ENCODE peak calls at places on chromosomes 12 and 14, in eight cellular contexts. One of them, this sample, is unnamed.

GRCh38 chr14:98120831-98121464 is 1151.0 kb downstream of the BCL11B start:
- DNase-seq in astrocyte of the cerebellum: no peak
- DNase-seq in tibial artery: no peak
- DNase-seq in kidney epithelial cell: no peak
- DNase-seq in lower lobe of right lung: no peak
- DNase-seq in GM23338: no peak
- DNase-seq in retinal pigment epithelial cell: no peak
- DNase-seq in HFF-Myc: no peak
- DNase-seq in this sample: no peak

GRCh38 chr12:85237320-85237719 is 42.7 kb upstream of the ALX1 start:
- DNase-seq in astrocyte of the cerebellum: no peak
- DNase-seq in tibial artery: no peak
- DNase-seq in kidney epithelial cell: no peak
- DNase-seq in lower lobe of right lung: no peak
- DNase-seq in GM23338: no peak
- DNase-seq in retinal pigment epithelial cell: no peak
- DNase-seq in HFF-Myc: no peak
- DNase-seq in this sample: no peak

GRCh38 chr14:61764342-61765122 is 2.3 kb downstream of the SNAPC1 start:
- DNase-seq in astrocyte of the cerebellum: no peak
- DNase-seq in tibial artery: no peak
- DNase-seq in kidney epithelial cell: no peak
- DNase-seq in lower lobe of right lung: no peak
- DNase-seq in GM23338: no peak
- DNase-seq in retinal pigment epithelial cell: no peak
- DNase-seq in HFF-Myc: no peak
- DNase-seq in this sample: no peak

GRCh38 chr14:100375273-100375962 is 52.3 kb downstream of the SLC25A47 start:
- DNase-seq in astrocyte of the cerebellum: peak; percentile 62
- DNase-seq in tibial artery: peak; percentile 78
- DNase-seq in kidney epithelial cell: peak; percentile 84
- DNase-seq in lower lobe of right lung: peak; percentile 89
- DNase-seq in GM23338: peak; percentile 66
- DNase-seq in retinal pigment epithelial cell: peak; percentile 62
- DNase-seq in HFF-Myc: no peak
- DNase-seq in this sample: peak; percentile 94

GRCh38 chr12:104478396-104479140 is 21.8 kb downstream of the CHST11 start:
- DNase-seq in astrocyte of the cerebellum: no peak
- DNase-seq in tibial artery: no peak
- DNase-seq in kidney epithelial cell: no peak
- DNase-seq in lower lobe of right lung: peak; percentile 52
- DNase-seq in GM23338: no peak
- DNase-seq in retinal pigment epithelial cell: no peak
- DNase-seq in HFF-Myc: no peak
- DNase-seq in this sample: no peak

GRCh38 chr12:52023182-52023975 is 16.6 kb downstream of the TAMALIN start:
- DNase-seq in astrocyte of the cerebellum: no peak
- DNase-seq in tibial artery: peak; percentile 84
- DNase-seq in kidney epithelial cell: no peak
- DNase-seq in lower lobe of right lung: peak; percentile 93
- DNase-seq in GM23338: peak; percentile 86
- DNase-seq in retinal pigment epithelial cell: no peak
- DNase-seq in HFF-Myc: no peak
- DNase-seq in this sample: peak; percentile 48

GRCh38 chr12:15829949-15830348 is 40.8 kb upstream of the EPS8 start:
- DNase-seq in astrocyte of the cerebellum: no peak
- DNase-seq in tibial artery: no peak
- DNase-seq in kidney epithelial cell: no peak
- DNase-seq in lower lobe of right lung: no peak
- DNase-seq in GM23338: no peak
- DNase-seq in retinal pigment epithelial cell: no peak
- DNase-seq in HFF-Myc: no peak
- DNase-seq in this sample: peak; percentile 82

GRCh38 chr12:47075192-47076084 is 4.0 kb upstream of the PCED1B start:
- DNase-seq in astrocyte of the cerebellum: no peak
- DNase-seq in tibial artery: no peak
- DNase-seq in kidney epithelial cell: no peak
- DNase-seq in lower lobe of right lung: no peak
- DNase-seq in GM23338: no peak
- DNase-seq in retinal pigment epithelial cell: no peak
- DNase-seq in HFF-Myc: no peak
- DNase-seq in this sample: no peak

GRCh38 chr14:24255931-24256696 is 6.9 kb downstream of the TGM1 start:
- DNase-seq in astrocyte of the cerebellum: no peak
- DNase-seq in tibial artery: no peak
- DNase-seq in kidney epithelial cell: no peak
- DNase-seq in lower lobe of right lung: no peak
- DNase-seq in GM23338: no peak
- DNase-seq in retinal pigment epithelial cell: no peak
- DNase-seq in HFF-Myc: no peak
- DNase-seq in this sample: no peak

GRCh38 chr12:107511292-107511691 is 174.3 kb upstream of the PWP1 start:
- DNase-seq in astrocyte of the cerebellum: peak; percentile 72
- DNase-seq in tibial artery: no peak
- DNase-seq in kidney epithelial cell: no peak
- DNase-seq in lower lobe of right lung: no peak
- DNase-seq in GM23338: no peak
- DNase-seq in retinal pigment epithelial cell: no peak
- DNase-seq in HFF-Myc: no peak
- DNase-seq in this sample: peak; percentile 90

GRCh38 chr14:95322646-95323045 is 2.9 kb upstream of the CLMN start:
- DNase-seq in astrocyte of the cerebellum: no peak
- DNase-seq in tibial artery: no peak
- DNase-seq in kidney epithelial cell: no peak
- DNase-seq in lower lobe of right lung: no peak
- DNase-seq in GM23338: no peak
- DNase-seq in retinal pigment epithelial cell: no peak
- DNase-seq in HFF-Myc: no peak
- DNase-seq in this sample: no peak

GRCh38 chr12:68236421-68237059 is 10.9 kb upstream of the IL26 start:
- DNase-seq in astrocyte of the cerebellum: no peak
- DNase-seq in tibial artery: no peak
- DNase-seq in kidney epithelial cell: no peak
- DNase-seq in lower lobe of right lung: no peak
- DNase-seq in GM23338: no peak
- DNase-seq in retinal pigment epithelial cell: no peak
- DNase-seq in HFF-Myc: no peak
- DNase-seq in this sample: peak; percentile 45

GRCh38 chr12:96500686-96501085 is 11.3 kb downstream of the CFAP54 start:
- DNase-seq in astrocyte of the cerebellum: no peak
- DNase-seq in tibial artery: no peak
- DNase-seq in kidney epithelial cell: no peak
- DNase-seq in lower lobe of right lung: no peak
- DNase-seq in GM23338: no peak
- DNase-seq in retinal pigment epithelial cell: no peak
- DNase-seq in HFF-Myc: no peak
- DNase-seq in this sample: peak; percentile 53

GRCh38 chr14:68961781-68962584 is 17.1 kb downstream of the ACTN1 start:
- DNase-seq in astrocyte of the cerebellum: no peak
- DNase-seq in tibial artery: no peak
- DNase-seq in kidney epithelial cell: peak; percentile 87
- DNase-seq in lower lobe of right lung: no peak
- DNase-seq in GM23338: peak; percentile 84
- DNase-seq in retinal pigment epithelial cell: no peak
- DNase-seq in HFF-Myc: no peak
- DNase-seq in this sample: peak; percentile 70

GRCh38 chr12:107411792-107412535 is 273.6 kb upstream of the PWP1 start:
- DNase-seq in astrocyte of the cerebellum: no peak
- DNase-seq in tibial artery: no peak
- DNase-seq in kidney epithelial cell: peak; percentile 93
- DNase-seq in lower lobe of right lung: no peak
- DNase-seq in GM23338: no peak
- DNase-seq in retinal pigment epithelial cell: no peak
- DNase-seq in HFF-Myc: peak; percentile 40
- DNase-seq in this sample: peak; percentile 78

GRCh38 chr12:52557481-52557880 is 4.5 kb upstream of the KRT71 start:
- DNase-seq in astrocyte of the cerebellum: no peak
- DNase-seq in tibial artery: no peak
- DNase-seq in kidney epithelial cell: no peak
- DNase-seq in lower lobe of right lung: no peak
- DNase-seq in GM23338: no peak
- DNase-seq in retinal pigment epithelial cell: no peak
- DNase-seq in HFF-Myc: no peak
- DNase-seq in this sample: no peak

GRCh38 chr14:64234877-64235651 is 59.1 kb downstream of the ESR2 start:
- DNase-seq in astrocyte of the cerebellum: peak; percentile 67
- DNase-seq in tibial artery: no peak
- DNase-seq in kidney epithelial cell: peak; percentile 23
- DNase-seq in lower lobe of right lung: no peak
- DNase-seq in GM23338: no peak
- DNase-seq in retinal pigment epithelial cell: no peak
- DNase-seq in HFF-Myc: no peak
- DNase-seq in this sample: peak; percentile 57

DNA sequence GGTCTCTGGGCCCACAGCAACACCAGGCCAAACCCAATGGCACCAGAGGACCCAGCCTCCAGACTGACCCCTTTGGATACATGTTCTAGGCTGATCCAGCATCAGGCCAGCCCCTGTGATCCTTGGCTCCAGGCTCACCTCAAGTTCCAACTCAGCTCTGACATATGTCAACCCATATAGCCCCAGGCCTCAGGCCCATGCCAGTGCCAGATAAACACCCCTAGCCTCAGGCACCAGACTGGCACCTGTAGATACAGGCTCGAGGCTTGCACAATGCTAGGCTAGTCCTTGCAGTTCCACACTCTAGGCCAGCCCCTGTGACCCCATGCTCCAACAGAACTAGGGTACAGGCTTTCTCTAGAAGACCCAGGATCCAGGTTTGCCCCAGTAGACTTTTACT is 287.5 kb downstream of the KCNC2 start:
- DNase-seq in astrocyte of the cerebellum: no peak
- DNase-seq in tibial artery: no peak
- DNase-seq in kidney epithelial cell: no peak
- DNase-seq in lower lobe of right lung: no peak
- DNase-seq in GM23338: no peak
- DNase-seq in retinal pigment epithelial cell: no peak
- DNase-seq in HFF-Myc: no peak
- DNase-seq in this sample: no peak
- H3K4me3 ChIP-seq in astrocyte of the cerebellum: no peak overlapping the region
- H3K4me3 ChIP-seq in tibial artery: no peak overlapping the region
- H3K4me3 ChIP-seq in kidney epithelial cell: no peak overlapping the region
- H3K4me3 ChIP-seq in lower lobe of right lung: no peak overlapping the region
- H3K4me3 ChIP-seq in GM23338: no peak overlapping the region
- H3K4me3 ChIP-seq in retinal pigment epithelial cell: no peak overlapping the region
- H3K4me3 ChIP-seq in HFF-Myc: no peak overlapping the region
- H3K4me3 ChIP-seq in this sample: no peak overlapping the region

GRCh38 chr14:80954771-80955299 is 586 bp upstream of the TSHR start:
- DNase-seq in astrocyte of the cerebellum: peak; percentile 67
- DNase-seq in tibial artery: peak; percentile 78
- DNase-seq in kidney epithelial cell: no peak
- DNase-seq in lower lobe of right lung: peak; percentile 85
- DNase-seq in GM23338: peak; percentile 93
- DNase-seq in retinal pigment epithelial cell: no peak
- DNase-seq in HFF-Myc: peak; percentile 31
- DNase-seq in this sample: peak; percentile 89
- TF ChIP-seq CTCF in astrocyte of the cerebellum: peak; percentile 78
- TF ChIP-seq CTCF in tibial artery: peak; percentile 83
- TF ChIP-seq CTCF in kidney epithelial cell: peak; percentile 74
- TF ChIP-seq CTCF in lower lobe of right lung: peak; percentile 85
- TF ChIP-seq CTCF in GM23338: peak; percentile 81
- TF ChIP-seq CTCF in retinal pigment epithelial cell: peak; percentile 80
- TF ChIP-seq CTCF in HFF-Myc: peak; percentile 76
- TF ChIP-seq CTCF in this sample: peak; percentile 74

DNA sequence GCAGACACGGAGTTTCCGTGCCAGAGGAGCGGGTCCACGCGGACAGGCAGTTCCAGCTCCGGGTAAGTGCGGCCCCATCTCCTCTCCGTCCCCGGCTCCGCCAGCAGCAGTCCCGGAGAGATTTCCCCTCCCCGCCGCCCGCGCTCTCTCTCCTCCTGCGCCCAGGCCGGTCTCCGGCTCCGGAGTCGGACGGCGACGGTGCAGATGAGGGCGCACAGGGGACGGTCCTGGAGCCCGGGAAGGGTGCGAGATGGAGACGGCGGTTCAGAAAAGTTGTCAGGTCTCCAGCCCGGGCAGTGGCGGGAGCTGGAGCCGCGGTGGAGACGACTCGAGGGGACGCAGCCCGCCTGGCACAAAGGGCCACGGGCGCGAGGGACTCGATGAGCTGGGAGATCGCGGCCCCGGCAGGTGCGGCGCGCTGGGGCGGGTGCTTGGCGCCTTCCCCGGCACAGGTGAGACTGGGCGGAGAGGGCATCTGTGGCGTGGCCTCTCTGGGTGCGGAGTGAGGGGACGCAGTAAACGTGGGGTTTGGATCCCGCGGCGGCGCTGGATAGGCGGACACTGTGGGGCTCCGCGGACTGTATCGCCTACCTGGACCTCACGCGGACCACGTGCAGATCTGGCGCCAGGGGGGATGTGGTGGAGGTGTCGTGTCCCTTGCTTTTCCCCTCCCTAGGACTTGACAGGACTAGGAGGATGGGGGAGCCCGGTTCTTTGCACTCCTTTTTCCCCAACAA is 1540.3 kb upstream of the TMEM132C start:
- DNase-seq in astrocyte of the cerebellum: no peak
- DNase-seq in tibial artery: no peak
- DNase-seq in kidney epithelial cell: no peak
- DNase-seq in lower lobe of right lung: no peak
- DNase-seq in GM23338: peak; percentile 40
- DNase-seq in retinal pigment epithelial cell: no peak
- DNase-seq in HFF-Myc: no peak
- DNase-seq in this sample: no peak
- H3K4me3 ChIP-seq in astrocyte of the cerebellum: peak overlapping the region; percentile 10
- H3K4me3 ChIP-seq in tibial artery: no peak overlapping the region
- H3K4me3 ChIP-seq in kidney epithelial cell: no peak overlapping the region
- H3K4me3 ChIP-seq in lower lobe of right lung: no peak overlapping the region
- H3K4me3 ChIP-seq in GM23338: peak overlapping the region; percentile 53
- H3K4me3 ChIP-seq in retinal pigment epithelial cell: no peak overlapping the region
- H3K4me3 ChIP-seq in HFF-Myc: no peak overlapping the region
- H3K4me3 ChIP-seq in this sample: no peak overlapping the region

GRCh38 chr12:50924439-50925341 is 27.7 kb upstream of the HIGD1C start:
- DNase-seq in astrocyte of the cerebellum: peak; percentile 94
- DNase-seq in tibial artery: peak; percentile 98
- DNase-seq in kidney epithelial cell: peak; percentile 48
- DNase-seq in lower lobe of right lung: peak; percentile 87
- DNase-seq in GM23338: peak; percentile 66
- DNase-seq in retinal pigment epithelial cell: peak; percentile 83
- DNase-seq in HFF-Myc: peak; percentile 89
- DNase-seq in this sample: peak; percentile 98
- TF ChIP-seq CTCF in astrocyte of the cerebellum: no peak
- TF ChIP-seq CTCF in tibial artery: no peak
- TF ChIP-seq CTCF in kidney epithelial cell: no peak
- TF ChIP-seq CTCF in lower lobe of right lung: no peak
- TF ChIP-seq CTCF in GM23338: no peak
- TF ChIP-seq CTCF in retinal pigment epithelial cell: no peak
- TF ChIP-seq CTCF in HFF-Myc: no peak
- TF ChIP-seq CTCF in this sample: no peak